ENCODE peak calls at places on chromosome 1, in five cellular contexts. V is HCT116, R is K562, C is HepG2, L is upper lobe of left lung. H is an unnamed sample.
A peak's percentile ranks its signal among the peaks of the same experiment; 100 is the strongest.

GRCh38 chr1:8205771-8206170 is 112.1 kb upstream of the SLC45A1 start:
- ATAC-seq in V (no peak), R (no peak), C (no peak), L (no peak), H (no peak)

GRCh38 chr1:176996455-176997090 is 167.9 kb downstream of the ASTN1 start:
- ATAC-seq in V (no peak), R (no peak), C (no peak), L (no peak), H (no peak)

GRCh38 chr1:239811211-239811902 is 280.3 kb upstream of the FMN2 start:
- ATAC-seq in V (no peak), R (no peak), C (no peak), L (no peak), H (no peak)

GRCh38 chr1:67371043-67371442 is 59.2 kb downstream of the SERBP1 start:
- ATAC-seq in V (no peak), R (no peak), C (no peak), L (no peak), H (no peak)

GRCh38 chr1:61472876-61473275 is 252.1 kb downstream of the TM2D1 start:
- ATAC-seq in V (no peak), R (no peak), C (no peak), L (no peak), H (no peak)

GRCh38 chr1:109299087-109299983 is 7.5 kb downstream of the MYBPHL start:
- ATAC-seq in V (no peak), R (peak; percentile 14), C (peak; percentile 85), L (peak; percentile 64), H (peak; percentile 55)

GRCh38 chr1:207073906-207074820 is 14.5 kb upstream of the C4BPB start:
- ATAC-seq in V (no peak), R (no peak), C (no peak), L (no peak), H (no peak)

GRCh38 chr1:240824238-240824637 is 212.3 kb upstream of the GREM2 start:
- ATAC-seq in V (no peak), R (no peak), C (no peak), L (no peak), H (no peak)

GRCh38 chr1:202292773-202293172 is 49.0 kb downstream of the UBE2T start:
- ATAC-seq in V (no peak), R (no peak), C (no peak), L (no peak), H (no peak)

GRCh38 chr1:232553050-232553754 is 76.7 kb downstream of the SIPA1L2 start:
- ATAC-seq in V (no peak), R (no peak), C (no peak), L (no peak), H (peak; percentile 60)

GRCh38 chr1:240927815-240928214 is 315.9 kb upstream of the GREM2 start:
- ATAC-seq in V (no peak), R (no peak), C (no peak), L (no peak), H (no peak)

DNA sequence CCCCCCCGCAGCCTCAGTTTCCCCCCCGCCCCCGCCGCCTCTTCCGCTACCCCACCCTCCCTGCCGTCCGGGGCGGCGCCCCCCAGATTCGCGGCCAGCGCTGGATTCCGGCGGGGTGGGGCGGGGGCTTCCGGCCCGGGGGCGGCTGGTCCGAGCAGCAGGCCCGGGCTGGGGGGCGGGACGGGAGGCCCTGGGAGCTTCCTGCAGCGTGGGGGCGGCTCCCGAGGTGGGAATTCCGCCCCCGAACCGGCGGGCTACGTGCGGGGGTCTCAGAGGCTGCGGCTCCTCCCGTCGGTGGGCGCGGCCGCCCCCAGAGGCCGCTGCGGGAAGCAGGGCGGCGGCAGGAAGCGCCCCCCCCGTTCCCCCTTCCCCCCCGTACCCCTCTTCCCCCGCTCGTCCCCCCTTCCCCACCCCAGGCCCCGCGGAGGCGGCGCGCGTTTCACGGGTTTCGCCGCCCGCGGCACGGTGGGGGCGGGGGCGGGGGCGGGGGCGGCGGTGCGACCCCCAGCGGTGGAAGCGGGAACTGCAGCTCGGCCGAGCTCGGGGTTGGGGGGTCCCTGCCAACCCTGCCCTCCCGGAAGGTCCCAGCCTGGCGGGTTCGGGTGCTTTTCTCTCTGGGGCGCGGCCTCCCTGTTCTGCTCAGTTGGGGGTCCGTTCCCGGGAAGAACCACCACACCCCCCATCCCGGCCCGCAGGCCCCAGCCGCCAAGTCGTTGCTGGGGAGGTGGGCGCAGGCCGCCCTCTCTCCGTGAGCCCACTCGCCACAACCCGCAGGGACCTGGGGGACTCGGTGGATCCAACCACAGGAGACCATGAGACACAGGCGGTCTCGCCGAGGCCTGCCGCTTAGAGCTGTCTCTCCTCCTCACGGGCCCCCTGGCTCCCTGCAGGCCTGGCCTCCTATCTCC is 76.3 kb downstream of the MORN1 start:
- ATAC-seq in V (peak; percentile 45), R (peak; percentile 61), C (no peak), L (peak; percentile 60), H (peak; percentile 33)
- H3K4me3 ChIP-seq in V (peak overlapping the region; percentile 53), R (peak overlapping the region; percentile 27), C (peak overlapping the region; percentile 64), L (peak overlapping the region; percentile 66), H (peak overlapping the region; percentile 79)

GRCh38 chr1:165629848-165630628 is 996 bp upstream of the MGST3 start:
- ATAC-seq in V (peak; percentile 3), R (peak; percentile 4), C (peak; percentile 2), L (no peak), H (peak; percentile 8)
- TF ChIP-seq POLR2AphosphoS5 in V (no peak), R (no peak), C (no peak), L (no peak), H (no peak)

GRCh38 chr1:41888756-41889155 is 30.0 kb downstream of the HIVEP3 start:
- ATAC-seq in V (no peak), R (no peak), C (no peak), L (no peak), H (no peak)

GRCh38 chr1:41890841-41891311 is 27.8 kb downstream of the HIVEP3 start:
- ATAC-seq in V (no peak), R (peak; percentile 46), C (peak; percentile 68), L (peak; percentile 47), H (peak; percentile 62)

GRCh38 chr1:41889506-41890414 is 29.0 kb downstream of the HIVEP3 start:
- ATAC-seq in V (no peak), R (no peak), C (no peak), L (no peak), H (no peak)

GRCh38 chr1:41892211-41892840 is 26.4 kb downstream of the HIVEP3 start:
- ATAC-seq in V (no peak), R (no peak), C (no peak), L (no peak), H (no peak)

GRCh38 chr1:41891403-41891896 is 27.3 kb downstream of the HIVEP3 start:
- ATAC-seq in V (peak; percentile 56), R (peak; percentile 79), C (peak; percentile 89), L (peak; percentile 82), H (peak; percentile 35)
- TF ChIP-seq POLR2A in V (no peak), R (no peak), C (no peak), L (no peak), H (no peak)

DNA sequence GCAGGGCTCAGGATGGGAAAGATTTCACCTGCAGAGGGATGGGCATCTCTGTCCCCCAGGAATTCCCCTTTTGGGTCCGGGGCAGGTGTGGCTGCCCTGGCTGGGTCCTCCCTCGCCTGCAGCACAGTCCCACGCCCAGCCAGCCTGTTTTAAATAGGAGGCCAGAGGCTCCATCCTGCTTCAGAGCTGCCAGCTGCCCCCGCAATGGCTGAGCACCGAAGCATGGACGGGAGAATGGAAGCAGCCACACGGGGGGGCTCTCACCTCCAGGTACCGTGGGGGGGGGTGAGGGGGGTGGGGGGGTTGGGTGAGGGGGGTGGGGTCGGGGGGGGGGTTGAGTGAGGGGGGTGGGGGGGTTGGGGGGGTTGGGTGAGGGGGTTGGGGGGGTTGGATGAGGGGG is 3.6 kb downstream of the SCNN1D start:
- ATAC-seq in V (peak; percentile 59), R (peak; percentile 57), C (no peak), L (no peak), H (no peak)
- H3K4me3 ChIP-seq in V (no peak overlapping the region), R (no peak overlapping the region), C (no peak overlapping the region), L (no peak overlapping the region), H (no peak overlapping the region)

GRCh38 chr1:51464828-51465227 is 54.2 kb downstream of the EPS15 start:
- ATAC-seq in V (no peak), R (no peak), C (no peak), L (no peak), H (no peak)
- TF ChIP-seq POLR2AphosphoS5 in V (no peak), R (no peak), C (no peak), L (no peak), H (no peak)

GRCh38 chr1:228457017-228457395 is 30.2 kb upstream of the RNF187 start:
- ATAC-seq in V (peak; percentile 18), R (peak; percentile 56), C (no peak), L (peak; percentile 3), H (no peak)

GRCh38 chr1:228455715-228456114 is 31.5 kb upstream of the RNF187 start:
- ATAC-seq in V (no peak), R (no peak), C (no peak), L (no peak), H (no peak)

GRCh38 chr1:228459091-228459993 is 27.8 kb upstream of the RNF187 start:
- ATAC-seq in V (peak; percentile 53), R (peak; percentile 55), C (peak; percentile 75), L (peak; percentile 73), H (peak; percentile 63)

GRCh38 chr1:228456252-228457016 is 30.7 kb upstream of the RNF187 start:
- ATAC-seq in V (no peak), R (no peak), C (no peak), L (no peak), H (no peak)

GRCh38 chr1:228457396-228458176 is 29.6 kb upstream of the RNF187 start:
- ATAC-seq in V (peak; percentile 82), R (peak; percentile 91), C (no peak), L (peak; percentile 95), H (peak; percentile 95)
- TF ChIP-seq POLR2A in V (peak; percentile 98), R (peak; percentile 100), C (no peak), L (peak; percentile 59), H (peak; percentile 55)

GRCh38 chr1:27153549-27153886 is 1.4 kb downstream of the SLC9A1 start:
- ATAC-seq in V (no peak), R (peak; percentile 4), C (peak; percentile 7), L (no peak), H (no peak)
- H3K4me3 ChIP-seq in V (peak overlapping the region; percentile 78), R (peak overlapping the region; percentile 77), C (no peak overlapping the region), L (peak overlapping the region; percentile 64), H (peak overlapping the region; percentile 21)

GRCh38 chr1:18344755-18345154 is 136.0 kb upstream of the KLHDC7A start:
- ATAC-seq in V (no peak), R (no peak), C (no peak), L (no peak), H (no peak)

GRCh38 chr1:18348354-18348753 is 132.4 kb upstream of the KLHDC7A start:
- ATAC-seq in V (no peak), R (no peak), C (no peak), L (no peak), H (no peak)

GRCh38 chr1:18343646-18344045 is 137.1 kb upstream of the KLHDC7A start:
- ATAC-seq in V (no peak), R (no peak), C (no peak), L (no peak), H (no peak)

GRCh38 chr1:18350783-18351182 is 129.9 kb upstream of the KLHDC7A start:
- ATAC-seq in V (no peak), R (peak; percentile 62), C (no peak), L (no peak), H (no peak)

GRCh38 chr1:18347559-18347958 is 133.2 kb upstream of the KLHDC7A start:
- ATAC-seq in V (no peak), R (no peak), C (no peak), L (no peak), H (no peak)
- TF ChIP-seq POLR2AphosphoS5 in V (no peak), R (no peak), C (no peak), L (no peak), H (no peak)

H was measured in gastroesophageal sphincter.